ENCODE peak calls at places on chromosomes 7 and 10, in four cellular contexts. O is kidney epithelial cell, M is cardiac muscle cell, N is tibial artery. H is an unnamed sample.
A peak's percentile ranks its signal among the peaks of the same experiment; 100 is the strongest.

GRCh38 chr10:34771106-34771505 is 44.0 kb downstream of the PARD3 start:
- DNase-seq in M (no peak), O (no peak), N (no peak), H (no peak)

GRCh38 chr7:142862401-142863400 is 7.8 kb downstream of the EPHB6 start:
- DNase-seq in N (no peak), M (no peak), O (no peak), H (no peak)

GRCh38 chr7:149877890-149878522 is 4.2 kb downstream of the ATP6V0E2 start:
- DNase-seq in O (no peak), N (no peak), M (peak; percentile 33), H (no peak)

GRCh38 chr7:128387216-128387615 is 22.6 kb downstream of the IMPDH1 start:
- DNase-seq in N (no peak), O (no peak), M (no peak), H (no peak)

GRCh38 chr7:1460757-1461639 is 1.7 kb upstream of the MICALL2 start:
- DNase-seq in O (no peak), N (peak; percentile 91), M (peak; percentile 38), H (no peak)

GRCh38 chr7:73520673-73521635 is 1.1 kb downstream of the BAZ1B start:
- DNase-seq in N (no peak), O (no peak), M (peak; percentile 16), H (no peak)

GRCh38 chr10:72105675-72106074 is 17.3 kb upstream of the SPOCK2 start:
- DNase-seq in O (no peak), N (no peak), M (no peak), H (no peak)

GRCh38 chr10:122748496-122748895 is 48.9 kb upstream of the C10orf120 start:
- DNase-seq in O (no peak), M (no peak), N (no peak), H (no peak)

GRCh38 chr7:151131622-151132293 is 35.7 kb downstream of the GBX1 start:
- DNase-seq in M (no peak), N (no peak), O (no peak), H (no peak)

GRCh38 chr7:30548762-30549344 is 44.2 kb upstream of the GGCT start:
- DNase-seq in N (peak; percentile 77), O (no peak), M (peak; percentile 81), H (no peak)

GRCh38 chr10:43375401-43376020 is 4.1 kb downstream of the FXYD4 start:
- DNase-seq in N (no peak), O (no peak), M (no peak), H (no peak)

GRCh38 chr7:436367-437128 is 83.1 kb downstream of the PDGFA start:
- DNase-seq in O (no peak), N (no peak), M (no peak), H (no peak)

GRCh38 chr10:123295644-123296043 is 141.4 kb downstream of the BUB3 start:
- DNase-seq in O (no peak), M (no peak), N (no peak), H (no peak)

GRCh38 chr7:83934118-83934734 is 260.4 kb downstream of the SEMA3A start:
- DNase-seq in N (no peak), O (no peak), M (no peak), H (no peak)

GRCh38 chr7:48636391-48637015 is 287.8 kb upstream of the CDC14C start:
- DNase-seq in O (no peak), N (no peak), M (peak; percentile 38), H (no peak)

GRCh38 chr7:98949336-98950044 is 71.2 kb downstream of the TRRAP start:
- DNase-seq in N (no peak), O (no peak), M (no peak), H (no peak)

GRCh38 chr10:28737096-28737495 is 59.8 kb downstream of the BAMBI start:
- DNase-seq in M (no peak), N (no peak), O (no peak), H (no peak)

GRCh38 chr7:104149822-104150221 is 58.0 kb downstream of the ORC5 start:
- DNase-seq in O (no peak), N (no peak), M (no peak), H (no peak)

GRCh38 chr10:47335906-47336305 is 12.3 kb upstream of the RBP3 start:
- DNase-seq in N (peak; percentile 35), O (no peak), M (no peak), H (no peak)

GRCh38 chr10:43938810-43939209 is 290.1 kb upstream of the ZNF32 start:
- DNase-seq in M (no peak), N (no peak), O (no peak), H (no peak)

GRCh38 chr10:130138479-130138866 is 2.3 kb downstream of the GLRX3 start:
- DNase-seq in O (peak; percentile 72), N (no peak), M (no peak), H (peak; percentile 63)

GRCh38 chr7:6306471-6306870 is 34.0 kb upstream of the CYTH3 start:
- DNase-seq in N (no peak), O (peak; percentile 73), M (no peak), H (peak; percentile 76)

GRCh38 chr10:31278279-31278941 is 40.6 kb upstream of the ZEB1 start:
- DNase-seq in M (no peak), O (no peak), N (no peak), H (no peak)

GRCh38 chr7:70571986-70572385 is 560.0 kb upstream of the GALNT17 start:
- DNase-seq in M (no peak), O (no peak), N (no peak), H (no peak)

GRCh38 chr10:130568246-130568645 is 432.1 kb downstream of the GLRX3 start:
- DNase-seq in M (no peak), N (no peak), O (no peak), H (no peak)

GRCh38 chr7:29214816-29215215 is 20.2 kb downstream of the CHN2 start:
- DNase-seq in O (no peak), N (no peak), M (no peak), H (no peak)

GRCh38 chr10:29734980-29735627 is 100.3 kb upstream of the SVIL start:
- DNase-seq in O (no peak), N (peak; percentile 83), M (peak; percentile 71), H (no peak)

GRCh38 chr10:124614003-124614659 is 130.0 kb downstream of the FAM53B start:
- DNase-seq in N (no peak), O (no peak), M (no peak), H (no peak)

GRCh38 chr7:2403718-2404648 is 572 bp downstream of the CHST12 start:
- DNase-seq in N (no peak), M (peak; percentile 66), O (no peak), H (no peak)

GRCh38 chr7:92910976-92911375 is 74.6 kb upstream of the CDK6 start:
- DNase-seq in M (no peak), N (no peak), O (no peak), H (no peak)

GRCh38 chr10:77548157-77548556 is 89.5 kb downstream of the KCNMA1 start:
- DNase-seq in N (no peak), O (no peak), M (no peak), H (no peak)

GRCh38 chr10:60821661-60822060 is 43.4 kb downstream of the CDK1 start:
- DNase-seq in N (no peak), M (no peak), O (no peak), H (no peak)

GRCh38 chr10:47040041-47040491 is 128.8 kb downstream of the PTPN20 start:
- DNase-seq in O (no peak), N (peak; percentile 59), M (no peak), H (no peak)

GRCh38 chr10:78028438-78029293 is 649 bp downstream of the POLR3A start:
- DNase-seq in N (no peak), O (no peak), M (peak; percentile 74), H (no peak)

GRCh38 chr7:107505997-107506682 is 36.3 kb downstream of the GPR22 start:
- DNase-seq in O (peak; percentile 38), N (no peak), M (no peak), H (peak; percentile 12)

GRCh38 chr7:27159278-27160146 is 3.0 kb upstream of the HOXA7 start:
- DNase-seq in O (no peak), N (no peak), M (no peak), H (no peak)

GRCh38 chr7:75900617-75901315 is 14.2 kb upstream of the POR start:
- DNase-seq in O (no peak), M (no peak), N (no peak), H (no peak)

GRCh38 chr7:100867796-100868485 is 754 bp downstream of the TRIP6 start:
- DNase-seq in O (no peak), M (no peak), N (no peak), H (no peak)

DNA sequence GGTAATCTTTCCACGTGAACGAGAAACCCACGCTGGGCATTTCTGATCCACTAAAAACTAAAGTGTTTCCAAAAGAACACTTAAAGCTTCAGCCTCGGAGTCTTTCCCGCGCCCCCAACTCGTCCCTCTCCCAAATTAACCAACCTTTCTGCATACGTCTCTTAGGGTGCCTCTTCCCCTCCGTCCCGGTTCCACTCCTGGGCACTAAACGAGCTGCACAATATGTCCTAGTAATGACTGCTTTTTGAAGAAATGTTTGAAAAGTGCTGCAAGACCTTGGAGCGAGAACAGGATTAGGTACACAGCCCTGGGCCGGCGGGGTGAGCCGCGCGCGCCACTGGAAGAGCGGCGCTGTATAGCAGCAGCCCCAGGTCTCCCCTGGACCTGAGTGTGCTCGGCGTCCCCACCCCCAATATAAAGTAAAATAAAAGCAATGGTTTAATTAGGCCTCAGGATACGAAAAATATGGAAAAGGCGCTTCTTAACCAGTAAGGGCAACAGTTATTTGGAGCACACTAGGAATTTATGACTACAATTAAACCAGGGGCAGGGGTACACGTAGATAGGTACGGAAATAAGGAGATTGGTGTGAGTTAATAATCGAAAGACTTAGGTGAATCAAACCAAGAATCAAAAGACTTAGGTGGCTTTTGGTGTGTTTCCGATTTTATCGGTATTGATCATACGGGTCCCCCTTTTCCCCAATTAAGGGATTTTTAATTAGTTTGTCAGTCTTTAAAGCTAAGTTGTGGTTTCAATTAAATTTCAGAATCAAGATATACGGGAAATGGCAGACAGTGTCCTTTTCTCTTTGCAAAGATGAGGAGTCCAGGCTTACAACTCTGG is 1.9 kb downstream of the TET1 start:
- DNase-seq in N (peak; percentile 55), M (peak; percentile 64), O (no peak), H (no peak)
- H3K4me3 ChIP-seq in N (peak overlapping the region; percentile 69), M (peak overlapping the region; percentile 94), O (peak overlapping the region; percentile 80), H (peak overlapping the region; percentile 2)

GRCh38 chr7:22834028-22834427 is 11.4 kb upstream of the TOMM7 start:
- DNase-seq in O (no peak), M (no peak), N (no peak), H (no peak)
- H3K4me3 ChIP-seq in O (no peak overlapping the region), M (no peak overlapping the region), N (no peak overlapping the region), H (no peak overlapping the region)

DNA sequence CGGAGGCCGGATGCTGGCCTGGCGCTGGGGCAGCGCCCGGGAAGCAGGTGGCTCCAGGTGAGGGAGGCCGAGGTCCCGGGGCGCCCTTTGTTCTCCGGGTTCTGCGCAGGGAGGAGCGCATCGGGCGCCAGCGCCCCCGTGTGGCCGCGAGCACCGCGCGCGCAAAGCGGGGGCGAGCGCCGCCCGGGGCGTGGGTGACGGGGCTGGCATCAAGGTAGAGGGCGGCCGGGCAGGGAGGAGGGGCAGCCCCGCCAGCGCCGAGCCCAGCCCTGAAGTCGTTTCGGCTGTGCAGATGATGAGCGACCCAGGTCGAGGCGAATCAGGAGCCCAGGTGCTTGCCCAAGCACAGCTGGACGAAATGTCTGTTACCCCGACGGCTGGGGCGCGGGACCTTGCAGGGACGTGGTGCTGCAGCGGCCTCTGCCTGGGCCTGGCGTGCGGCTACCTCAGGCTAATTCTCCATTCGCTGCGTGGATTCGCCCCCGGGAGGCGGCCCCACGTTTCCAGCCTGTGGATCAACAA is 10.5 kb upstream of the FGFR2 start:
- DNase-seq in M (peak; percentile 59), N (peak; percentile 71), O (no peak), H (no peak)
- H3K4me3 ChIP-seq in M (peak overlapping the region; percentile 4), N (peak overlapping the region; percentile 52), O (no peak overlapping the region), H (peak overlapping the region; percentile 37)

DNA sequence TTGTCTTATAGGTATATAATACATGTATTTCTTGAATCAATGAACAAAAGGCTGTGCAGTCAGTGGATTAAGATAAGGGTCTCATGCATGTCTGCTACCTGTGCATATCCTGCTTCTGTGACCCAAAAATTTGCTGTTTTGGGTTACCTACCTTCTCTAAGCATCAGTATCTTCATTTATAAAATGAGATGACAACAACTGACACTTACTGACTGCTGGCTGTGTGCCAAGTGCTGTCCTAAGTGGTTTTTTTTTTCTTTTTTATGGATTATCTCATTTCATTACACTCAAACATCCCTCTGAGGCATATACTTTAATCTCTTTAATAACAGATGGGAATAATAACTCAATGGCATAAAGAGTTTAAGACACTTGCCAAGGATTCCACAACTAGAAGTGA is 2.1 kb downstream of the PDK4 start:
- DNase-seq in O (no peak), N (no peak), M (no peak), H (no peak)
- H3K4me3 ChIP-seq in O (no peak overlapping the region), N (peak overlapping the region; percentile 90), M (no peak overlapping the region), H (peak overlapping the region; percentile 71)

H was measured in epithelial cell of proximal tubule.